ENCODE peak calls at places on chromosome 17, in nine cellular contexts. W is cardiac muscle cell, U is GM23338, L is ascending aorta, C is psoas muscle, X is tibial artery, P is fibroblast of the aortic adventitia, T is AG09309, I is choroid plexus epithelial cell. Q is an unnamed sample.

GRCh38 chr17:49162866-49163265 is 30.3 kb downstream of the B4GALNT2 start:
- DNase-seq in W (no peak), U (no peak), L (no peak), C (no peak), X (no peak), P (no peak), T (no peak), I (no peak), Q (no peak)

GRCh38 chr17:6191405-6192095 is 121.4 kb downstream of the WSCD1 start:
- DNase-seq in W (no peak), U (no peak), L (no peak), C (no peak), X (no peak), P (no peak), T (no peak), I (no peak), Q (no peak)

GRCh38 chr17:61806081-61806828 is 57.1 kb downstream of the BRIP1 start:
- DNase-seq in W (no peak), U (peak), L (no peak), C (no peak), X (no peak), P (no peak), T (no peak), I (peak), Q (no peak)

GRCh38 chr17:74744714-74745547 is 3.5 kb upstream of the NHERF1 start:
- DNase-seq in W (peak), U (peak), L (peak), C (peak), X (peak), P (peak), T (peak), I (peak), Q (peak)

GRCh38 chr17:43530303-43531081 is 15.6 kb downstream of the ETV4 start:
- DNase-seq in W (peak), U (peak), L (peak), C (peak), X (no peak), P (peak), T (no peak), I (peak), Q (peak)

GRCh38 chr17:80146121-80147034 is 550 bp downstream of the EIF4A3 start:
- DNase-seq in W (peak), U (peak), L (peak), C (no peak), X (no peak), P (peak), T (no peak), I (peak), Q (no peak)

GRCh38 chr17:77473615-77474226 is 333.0 kb downstream of the SEC14L1 start:
- DNase-seq in W (no peak), U (no peak), L (no peak), C (no peak), X (no peak), P (no peak), T (no peak), I (no peak), Q (no peak)

GRCh38 chr17:19705771-19706770 is 10.3 kb downstream of the SLC47A2 start:
- DNase-seq in W (no peak), U (no peak), L (no peak), C (no peak), X (no peak), P (no peak), T (no peak), I (no peak), Q (no peak)

GRCh38 chr17:29579866-29580771 is 9.3 kb downstream of the GIT1 start:
- DNase-seq in W (peak), U (peak), L (peak), C (peak), X (peak), P (peak), T (peak), I (peak), Q (peak)

GRCh38 chr17:74018116-74018515 is 185.4 kb upstream of the RPL38 start:
- DNase-seq in W (no peak), U (no peak), L (no peak), C (peak), X (no peak), P (no peak), T (no peak), I (no peak), Q (no peak)

GRCh38 chr17:51912939-51913338 is 245.6 kb downstream of the CA10 start:
- DNase-seq in W (no peak), U (peak), L (no peak), C (no peak), X (no peak), P (no peak), T (no peak), I (no peak), Q (no peak)

GRCh38 chr17:44269795-44270320 is 1.9 kb upstream of the SLC4A1 start:
- DNase-seq in W (no peak), U (no peak), L (no peak), C (no peak), X (no peak), P (no peak), T (no peak), I (no peak), Q (no peak)

GRCh38 chr17:70588003-70588402 is 418.7 kb downstream of the KCNJ2 start:
- DNase-seq in W (no peak), U (no peak), L (no peak), C (no peak), X (no peak), P (no peak), T (no peak), I (peak), Q (peak)

GRCh38 chr17:48910370-48910769 is 2.2 kb downstream of the UBE2Z start:
- DNase-seq in W (peak), U (no peak), L (no peak), C (no peak), X (no peak), P (no peak), T (no peak), I (no peak), Q (no peak)

GRCh38 chr17:77888242-77889134 is 70.0 kb upstream of the TNRC6C start:
- DNase-seq in W (no peak), U (no peak), L (no peak), C (peak), X (peak), P (peak), T (no peak), I (no peak), Q (no peak)

GRCh38 chr17:7894226-7894625 is 5.6 kb downstream of the CHD3 start:
- DNase-seq in W (no peak), U (no peak), L (no peak), C (no peak), X (no peak), P (no peak), T (no peak), I (no peak), Q (no peak)

GRCh38 chr17:31389673-31390381 is 1.6 kb upstream of the RAB11FIP4 start:
- DNase-seq in W (no peak), U (peak), L (no peak), C (no peak), X (peak), P (no peak), T (no peak), I (no peak), Q (no peak)

GRCh38 chr17:78304549-78305037 is 55.3 kb downstream of the SOCS3 start:
- DNase-seq in W (no peak), U (no peak), L (no peak), C (peak), X (no peak), P (no peak), T (no peak), I (no peak), Q (no peak)

GRCh38 chr17:20952183-20952582 is 90.6 kb downstream of the USP22 start:
- DNase-seq in W (no peak), U (no peak), L (no peak), C (no peak), X (no peak), P (no peak), T (no peak), I (no peak), Q (no peak)

GRCh38 chr17:4574448-4575045 is 9.8 kb upstream of the SMTNL2 start:
- DNase-seq in W (no peak), U (no peak), L (no peak), C (peak), X (no peak), P (no peak), T (no peak), I (no peak), Q (no peak)

GRCh38 chr17:7405413-7405881 is 1.6 kb upstream of the TMEM256 start:
- DNase-seq in W (no peak), U (peak), L (no peak), C (no peak), X (no peak), P (peak), T (no peak), I (no peak), Q (no peak)

GRCh38 chr17:56083475-56083874 is 69.8 kb upstream of the ANKFN1 start:
- DNase-seq in W (no peak), U (no peak), L (no peak), C (no peak), X (no peak), P (no peak), T (no peak), I (no peak), Q (no peak)

GRCh38 chr17:31435581-31435980 is 44.1 kb downstream of the RAB11FIP4 start:
- DNase-seq in W (no peak), U (no peak), L (no peak), C (peak), X (no peak), P (no peak), T (no peak), I (no peak), Q (no peak)

GRCh38 chr17:60065867-60066266 is 12.9 kb downstream of the HEATR6 start:
- DNase-seq in W (peak), U (no peak), L (no peak), C (no peak), X (no peak), P (no peak), T (no peak), I (peak), Q (no peak)

GRCh38 chr17:72530409-72530808 is 409.6 kb downstream of the SOX9 start:
- DNase-seq in W (no peak), U (no peak), L (no peak), C (no peak), X (no peak), P (no peak), T (no peak), I (no peak), Q (no peak)

GRCh38 chr17:83075270-83075880 is 4.0 kb upstream of the METRNL start:
- DNase-seq in W (no peak), U (no peak), L (no peak), C (no peak), X (no peak), P (no peak), T (no peak), I (no peak), Q (no peak)

GRCh38 chr17:80107231-80108021 is 6.0 kb downstream of the GAA start:
- DNase-seq in W (no peak), U (no peak), L (no peak), C (peak), X (peak), P (no peak), T (no peak), I (no peak), Q (no peak)

GRCh38 chr17:66782866-66783265 is 52.1 kb upstream of the CACNG5 start:
- DNase-seq in W (no peak), U (no peak), L (no peak), C (no peak), X (no peak), P (no peak), T (no peak), I (no peak), Q (no peak)

GRCh38 chr17:72487731-72488325 is 367.0 kb downstream of the SOX9 start:
- DNase-seq in W (no peak), U (no peak), L (no peak), C (no peak), X (peak), P (no peak), T (no peak), I (no peak), Q (no peak)

GRCh38 chr17:74823176-74823495 is 36.5 kb downstream of the GRIN2C start:
- DNase-seq in W (no peak), U (no peak), L (no peak), C (no peak), X (no peak), P (no peak), T (no peak), I (no peak), Q (no peak)

GRCh38 chr17:45782889-45783592 is 1.1 kb upstream of the CRHR1 start:
- DNase-seq in W (peak), U (peak), L (no peak), C (peak), X (no peak), P (no peak), T (no peak), I (no peak), Q (no peak)

GRCh38 chr17:55996826-55997225 is 156.4 kb upstream of the ANKFN1 start:
- DNase-seq in W (no peak), U (no peak), L (no peak), C (no peak), X (no peak), P (no peak), T (no peak), I (no peak), Q (no peak)

DNA sequence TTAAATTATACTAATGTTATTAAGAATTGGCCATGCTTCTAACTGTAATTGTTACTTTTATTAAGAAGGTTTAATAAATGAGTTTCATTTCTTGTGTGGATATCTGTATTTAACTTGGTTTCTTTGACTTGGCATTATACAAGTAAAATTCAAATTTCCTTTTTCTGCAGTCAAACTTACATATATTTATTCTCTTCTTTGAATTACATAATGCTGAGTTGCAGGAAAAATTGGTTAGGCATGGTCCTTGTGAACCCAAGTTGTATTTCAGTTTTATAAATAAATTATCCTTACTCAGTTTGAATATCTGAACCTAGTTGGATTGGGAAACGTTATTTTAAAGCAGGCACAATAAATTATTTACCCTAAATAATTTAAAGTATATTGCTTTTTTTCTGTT is 54.8 kb downstream of the NLK start:
- DNase-seq in W (no peak), U (no peak), L (no peak), C (no peak), X (no peak), P (no peak), T (no peak), I (no peak), Q (no peak)
- H3K4me3 ChIP-seq in W (no peak), U (no peak), L (no peak), C (no peak), X (no peak), P (no peak), T (no peak), I (no peak), Q (no peak)

GRCh38 chr17:47717261-47717697 is 15.8 kb upstream of the TBX21 start:
- DNase-seq in W (no peak), U (peak), L (no peak), C (no peak), X (no peak), P (no peak), T (no peak), I (no peak), Q (no peak)
- TF ChIP-seq CTCF in W (peak), U (peak), L (peak), C (no peak), X (no peak), P (peak), T (peak), I (peak), Q (peak)

DNA sequence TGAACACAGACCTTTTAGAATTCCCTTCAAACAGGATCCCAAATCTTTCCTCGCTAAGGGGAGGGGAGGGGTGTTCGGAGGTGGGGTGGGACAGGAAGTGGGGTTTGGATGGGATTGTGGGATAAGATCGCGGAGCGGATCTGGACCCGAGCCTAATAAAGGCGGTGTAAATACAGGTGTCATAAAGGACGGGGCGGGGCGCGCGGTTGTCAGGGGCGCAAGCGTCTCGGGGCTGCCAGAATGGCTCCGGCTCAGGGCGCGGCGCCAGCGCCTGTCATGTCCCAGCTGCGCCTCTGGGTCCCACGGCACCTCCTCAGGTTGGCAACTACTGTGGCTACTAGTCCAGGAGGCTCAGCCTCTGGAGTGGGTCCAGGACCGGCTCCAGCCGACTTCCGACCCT is 59.8 kb upstream of the FBXO47 start:
- DNase-seq in W (peak), U (peak), L (peak), C (peak), X (peak), P (peak), T (no peak), I (no peak), Q (no peak)
- H3K4me3 ChIP-seq in W (peak), U (peak), L (peak), C (peak), X (peak), P (peak), T (peak), I (peak), Q (no peak)

GRCh38 chr17:50285941-50286340 is 11.7 kb downstream of the TMEM92 start:
- DNase-seq in W (no peak), U (no peak), L (no peak), C (no peak), X (no peak), P (no peak), T (no peak), I (no peak), Q (no peak)

GRCh38 chr17:50288306-50288705 is 14.0 kb downstream of the TMEM92 start:
- DNase-seq in W (no peak), U (no peak), L (no peak), C (peak), X (no peak), P (no peak), T (no peak), I (no peak), Q (no peak)

GRCh38 chr17:50289268-50289667 is 15.0 kb downstream of the TMEM92 start:
- DNase-seq in W (peak), U (no peak), L (no peak), C (no peak), X (peak), P (peak), T (no peak), I (peak), Q (no peak)

GRCh38 chr17:50292465-50292864 is 18.2 kb downstream of the TMEM92 start:
- DNase-seq in W (no peak), U (no peak), L (no peak), C (no peak), X (no peak), P (no peak), T (no peak), I (no peak), Q (peak)

DNA sequence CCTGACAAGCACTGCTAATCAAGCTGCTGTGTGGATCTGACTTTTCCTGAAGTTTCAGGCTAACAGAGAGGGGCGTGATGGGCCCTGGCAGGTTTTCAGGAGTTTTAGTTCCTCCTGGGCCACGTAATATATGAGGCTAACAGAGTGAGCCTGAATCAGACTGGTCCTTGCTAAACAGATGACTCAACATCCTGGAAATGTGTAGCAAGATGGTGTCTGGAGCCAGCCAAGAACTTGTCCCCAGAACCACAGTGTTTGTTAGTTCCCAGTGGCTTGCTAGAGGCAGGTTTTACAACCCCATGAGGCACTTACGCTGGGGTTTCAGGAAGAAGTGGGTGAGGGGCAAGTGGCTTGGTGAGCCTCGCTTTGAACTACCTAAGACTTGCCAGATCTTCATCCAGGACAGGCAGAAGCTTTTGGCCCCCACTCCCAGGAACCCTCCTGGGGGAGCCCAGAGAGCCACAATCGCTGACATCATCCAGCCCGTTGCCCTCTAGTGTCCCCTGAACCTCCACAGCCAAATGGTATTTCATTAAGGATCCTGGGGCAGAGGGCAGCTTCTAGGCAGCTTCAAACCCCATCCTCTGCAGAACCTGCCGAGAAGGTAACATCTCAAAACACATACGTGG is 15.9 kb downstream of the TMEM92 start:
- DNase-seq in W (peak), U (no peak), L (peak), C (peak), X (peak), P (peak), T (peak), I (peak), Q (peak)
- TF ChIP-seq CTCF in W (no peak), U (no peak), L (no peak), C (no peak), X (no peak), P (no peak), T (no peak), I (no peak), Q (no peak)

GRCh38 chr17:17709815-17710321 is 28.6 kb downstream of the RAI1 start:
- DNase-seq in W (no peak), U (no peak), L (no peak), C (no peak), X (no peak), P (no peak), T (no peak), I (no peak), Q (no peak)

GRCh38 chr17:17710355-17710727 is 29.1 kb downstream of the RAI1 start:
- DNase-seq in W (no peak), U (no peak), L (no peak), C (no peak), X (no peak), P (no peak), T (no peak), I (no peak), Q (no peak)

GRCh38 chr17:17711708-17712141 is 30.5 kb downstream of the RAI1 start:
- DNase-seq in W (no peak), U (peak), L (no peak), C (no peak), X (no peak), P (no peak), T (no peak), I (no peak), Q (no peak)

GRCh38 chr17:17712268-17712924 is 31.1 kb downstream of the RAI1 start:
- DNase-seq in W (peak), U (no peak), L (no peak), C (no peak), X (no peak), P (peak), T (peak), I (peak), Q (peak)

DNA sequence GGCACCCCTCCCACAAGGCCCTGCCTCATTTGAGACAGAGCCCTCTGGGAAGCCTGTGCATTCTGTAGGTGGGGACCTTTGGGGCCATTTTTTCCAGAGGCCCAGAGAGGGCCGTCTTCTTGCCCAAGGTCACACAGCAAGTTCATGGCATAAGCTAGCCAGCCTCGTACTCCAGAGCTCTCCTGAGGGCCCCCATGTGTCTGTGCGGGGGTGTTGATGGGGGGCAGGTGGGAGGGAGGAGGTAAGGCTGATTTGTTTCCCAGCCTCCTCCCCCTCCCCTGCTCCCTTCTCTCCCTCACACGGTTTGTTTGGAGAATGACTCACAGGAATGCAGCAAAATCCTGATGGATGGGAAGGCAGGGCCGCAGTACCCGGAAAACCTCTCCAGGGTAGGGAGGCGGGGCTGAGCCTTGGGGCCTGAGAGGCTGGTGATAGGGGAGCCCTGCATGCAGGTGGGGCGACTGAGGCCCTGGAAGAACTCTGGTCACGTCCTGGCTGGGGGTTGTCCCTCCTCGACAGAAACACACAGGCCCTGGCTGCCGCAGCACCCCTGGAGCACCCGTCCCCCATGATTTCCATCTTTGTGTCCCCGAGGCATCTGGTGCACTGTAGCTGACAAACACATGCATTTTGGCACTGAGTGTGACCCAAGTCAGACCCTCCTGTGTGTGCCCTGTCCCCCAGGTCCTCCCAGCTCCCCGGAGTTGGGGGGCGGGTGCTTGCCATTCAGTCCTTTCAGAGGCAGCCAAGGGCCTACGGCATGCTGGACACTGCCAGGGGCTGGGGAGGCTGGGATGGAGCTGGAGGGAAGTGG is 29.7 kb downstream of the RAI1 start:
- DNase-seq in W (peak), U (peak), L (peak), C (no peak), X (peak), P (peak), T (peak), I (peak), Q (peak)
- H3K4me3 ChIP-seq in W (no peak), U (no peak), L (no peak), C (no peak), X (no peak), P (no peak), T (no peak), I (no peak), Q (no peak)

Q was measured in astrocyte of the spinal cord.